ENCODE peak calls at places on chromosomes 11 and 22, in seven cellular contexts. Y is non-pigmented ciliary epithelial cell; J is ovary; X is GM18507; T is stimulated activated CD4-positive, alpha-beta T cell treated with anti-CD3 and anti-CD28 coated beads, Interleukin-12 subunit alpha, Interleukin-12 subunit beta, amount 100 ng/mL, for 24 hours; O is AG10803; N is stimulated activated CD8-positive, alpha-beta memory T cell treated with anti-CD3 and anti-CD28 coated beads, Interleukin-15, amount 100 ng/mL, for 4 hours. E is an unnamed sample.

GRCh38 chr11:65423516-65424199 is 1.1 kb downstream of the NEAT1 start:
- DNase-seq in Y (no peak), J (peak; percentile 41), X (no peak), T (no peak), O (peak; percentile 66), N (no peak), E (no peak)

GRCh38 chr11:8289426-8290047 is 25.9 kb upstream of the LMO1 start:
- DNase-seq in Y (no peak), J (no peak), X (no peak), T (no peak), O (no peak), N (no peak), E (peak; percentile 50)

GRCh38 chr22:33519140-33519973 is 400.9 kb downstream of the LARGE1 start:
- DNase-seq in Y (no peak), J (peak; percentile 57), X (peak; percentile 38), T (no peak), O (peak; percentile 84), N (no peak), E (peak; percentile 31)

GRCh38 chr22:38318792-38319773 is 1.9 kb upstream of the CSNK1E start:
- DNase-seq in Y (no peak), J (no peak), X (no peak), T (no peak), O (no peak), N (no peak), E (no peak)

GRCh38 chr22:44698531-44699421 is 3.2 kb upstream of the PRR5 start:
- DNase-seq in Y (no peak), J (peak; percentile 49), X (no peak), T (no peak), O (peak; percentile 99), N (no peak), E (peak; percentile 94)

GRCh38 chr11:103906291-103906850 is 130.1 kb upstream of the DDI1 start:
- DNase-seq in Y (no peak), J (no peak), X (no peak), T (no peak), O (no peak), N (no peak), E (no peak)

GRCh38 chr11:130631119-130631518 is 182.7 kb downstream of the ADAMTS15 start:
- DNase-seq in Y (peak; percentile 86), J (no peak), X (no peak), T (no peak), O (peak; percentile 88), N (no peak), E (no peak)

GRCh38 chr11:61083601-61084147 is 18.6 kb upstream of the CD5 start:
- DNase-seq in Y (no peak), J (no peak), X (no peak), T (no peak), O (no peak), N (no peak), E (no peak)

GRCh38 chr11:36092314-36093030 is 148.6 kb downstream of the LDLRAD3 start:
- DNase-seq in Y (no peak), J (no peak), X (no peak), T (no peak), O (no peak), N (no peak), E (no peak)

GRCh38 chr11:26287067-26287518 is 44.8 kb upstream of the ANO3 start:
- DNase-seq in Y (no peak), J (no peak), X (no peak), T (no peak), O (no peak), N (no peak), E (no peak)

GRCh38 chr11:132142102-132142501 is 771.7 kb downstream of the NTM start:
- DNase-seq in Y (no peak), J (no peak), X (no peak), T (no peak), O (no peak), N (no peak), E (no peak)

GRCh38 chr11:117392001-117392690 is 64.5 kb downstream of the CEP164 start:
- DNase-seq in Y (no peak), J (no peak), X (no peak), T (no peak), O (no peak), N (no peak), E (no peak)

GRCh38 chr11:72799441-72799840 is 5.6 kb upstream of the STARD10 start:
- DNase-seq in Y (no peak), J (no peak), X (no peak), T (no peak), O (no peak), N (no peak), E (no peak)

E was measured in lower leg skin.